ENCODE peak calls at places on chromosomes 1 and 21, in six cellular contexts. Z, U, E, I, O and A are unnamed samples.

GRCh38 chr1:7268983-7269382 is 483.7 kb downstream of the CAMTA1 start:
- DNase-seq in Z (no peak), U (no peak), E (no peak), I (no peak), O (no peak), A (no peak)

GRCh38 chr1:85274969-85275453 is 1.4 kb downstream of the BCL10 start:
- DNase-seq in Z (no peak), U (peak), E (peak), I (peak), O (no peak), A (no peak)

GRCh38 chr1:7752512-7753417 is 18.3 kb upstream of the VAMP3 start:
- DNase-seq in Z (no peak), U (peak), E (peak), I (peak), O (peak), A (no peak)

GRCh38 chr1:147808025-147808424 is 47.6 kb upstream of the GJA5 start:
- DNase-seq in Z (no peak), U (no peak), E (no peak), I (no peak), O (no peak), A (no peak)

GRCh38 chr1:239882967-239883366 is 208.7 kb upstream of the FMN2 start:
- DNase-seq in Z (no peak), U (no peak), E (no peak), I (no peak), O (no peak), A (no peak)

GRCh38 chr1:14846688-14847087 is 248.2 kb downstream of the KAZN start:
- DNase-seq in Z (no peak), U (no peak), E (no peak), I (no peak), O (no peak), A (no peak)

GRCh38 chr1:192439373-192440025 is 122.7 kb downstream of the RGS21 start:
- DNase-seq in Z (no peak), U (peak), E (no peak), I (peak), O (no peak), A (no peak)

GRCh38 chr21:46350571-46350970 is 26.6 kb downstream of the PCNT start:
- DNase-seq in Z (no peak), U (no peak), E (no peak), I (no peak), O (no peak), A (no peak)

GRCh38 chr1:79398501-79398900 is 392.0 kb upstream of the ADGRL4 start:
- DNase-seq in Z (no peak), U (no peak), E (no peak), I (no peak), O (no peak), A (no peak)

GRCh38 chr1:47571952-47572351 is 134.1 kb downstream of the FOXD2 start:
- DNase-seq in Z (no peak), U (no peak), E (no peak), I (no peak), O (no peak), A (no peak)

GRCh38 chr1:25549273-25550154 is 6.1 kb downstream of the LDLRAP1 start:
- DNase-seq in Z (no peak), U (peak), E (peak), I (no peak), O (peak), A (peak)

GRCh38 chr1:206717237-206717989 is 32.7 kb downstream of the MAPKAPK2 start:
- DNase-seq in Z (no peak), U (no peak), E (no peak), I (no peak), O (no peak), A (no peak)

GRCh38 chr1:55250399-55251075 is 35.4 kb upstream of the USP24 start:
- DNase-seq in Z (no peak), U (no peak), E (no peak), I (peak), O (no peak), A (no peak)

GRCh38 chr21:44531606-44532128 is 8.3 kb downstream of the KRTAP10-1 start:
- DNase-seq in Z (no peak), U (no peak), E (no peak), I (no peak), O (no peak), A (peak)

GRCh38 chr1:179586107-179586823 is 5.4 kb upstream of the TDRD5 start:
- DNase-seq in Z (no peak), U (peak), E (peak), I (no peak), O (no peak), A (peak)